ENCODE peak calls at places on chromosome 18, in eight cellular contexts. W is stomach; G is CD8-positive, alpha-beta T cell; L is fibroblast of mammary gland; R is astrocyte; O is NCI-H1092 treated with DMSO at 0.1 percent for 48 hours; A is GDM1; D is HTR-8/SVneo. Z is an unnamed sample.
A peak's percentile ranks its signal among the peaks of the same experiment; 100 is the strongest.

GRCh38 chr18:51135795-51136194 is 61.7 kb downstream of the MEX3C start:
- DNase-seq in R (no peak), L (no peak), D (no peak), O (no peak), W (no peak), A (no peak), G (no peak), Z (no peak)

GRCh38 chr18:59874166-59874565 is 25.6 kb upstream of the PMAIP1 start:
- DNase-seq in A (no peak), D (peak; percentile 69), G (no peak), O (no peak), W (no peak), R (peak; percentile 91), L (peak; percentile 89), Z (peak; percentile 93)

GRCh38 chr18:22348521-22349316 is 69.0 kb downstream of the CTAGE1 start:
- DNase-seq in R (peak; percentile 82), O (no peak), L (no peak), D (peak; percentile 41), W (peak; percentile 60), G (no peak), A (no peak), Z (peak; percentile 75)

GRCh38 chr18:77096031-77096371 is 36.6 kb downstream of the MBP start:
- DNase-seq in D (no peak), A (no peak), L (no peak), O (no peak), W (no peak), G (no peak), R (no peak), Z (no peak)

GRCh38 chr18:6661692-6662415 is 67.7 kb upstream of the ARHGAP28 start:
- DNase-seq in R (no peak), W (no peak), O (no peak), D (peak; percentile 40), A (no peak), G (no peak), L (no peak), Z (peak; percentile 42)

GRCh38 chr18:46464926-46465655 is 191.9 kb downstream of the LOXHD1 start:
- DNase-seq in G (no peak), D (no peak), O (no peak), W (no peak), A (no peak), R (no peak), L (no peak), Z (no peak)

GRCh38 chr18:10482985-10483949 is 28.8 kb downstream of the APCDD1 start:
- DNase-seq in G (no peak), D (no peak), W (no peak), A (peak; percentile 64), O (no peak), L (no peak), R (no peak), Z (no peak)

GRCh38 chr18:49486617-49486958 is 446 bp downstream of the C18orf32 start:
- DNase-seq in D (peak; percentile 11), R (no peak), W (no peak), L (peak; percentile 27), A (no peak), G (no peak), O (no peak), Z (no peak)

GRCh38 chr18:615773-616172 is 19.0 kb downstream of the CLUL1 start:
- DNase-seq in R (no peak), L (peak; percentile 36), O (no peak), D (no peak), G (no peak), A (no peak), W (peak; percentile 28), Z (peak; percentile 16)

GRCh38 chr18:32470136-32470712 is 458 bp downstream of the GAREM1 start:
- DNase-seq in A (no peak), O (peak; percentile 43), D (no peak), R (peak; percentile 22), W (peak; percentile 45), L (peak; percentile 25), G (no peak), Z (peak; percentile 13)

Z was measured in EH.